ENCODE peak calls at places on chromosomes 11 and 22, in nine cellular contexts. Q is psoas muscle, S is sigmoid colon, G is body of pancreas, B is fibroblast of villous mesenchyme, P is right lobe of liver, T is fibroblast of mammary gland, M is colonic mucosa, K is GM23338. N is an unnamed sample.

GRCh38 chr11:44590769-44591168 is 25.3 kb downstream of the CD82 start:
- DNase-seq in T (no peak), B (no peak), M (no peak), P (no peak), S (no peak), Q (no peak), K (no peak), G (no peak), N (no peak)

GRCh38 chr11:19263333-19263732 is 22.6 kb upstream of the E2F8 start:
- DNase-seq in T (no peak), Q (no peak), K (no peak), S (no peak), G (no peak), B (peak; percentile 59), P (no peak), M (no peak), N (no peak)

GRCh38 chr11:116542386-116542785 is 230.4 kb downstream of the BUD13 start:
- DNase-seq in M (no peak), G (no peak), K (no peak), P (no peak), S (peak; percentile 14), T (no peak), B (no peak), Q (no peak), N (no peak)

GRCh38 chr22:49694462-49695260 is 133.0 kb downstream of the BRD1 start:
- DNase-seq in B (no peak), S (no peak), T (no peak), K (no peak), G (no peak), Q (no peak), P (no peak), M (no peak), N (no peak)

GRCh38 chr11:34915136-34916013 is 804 bp downstream of the APIP start:
- DNase-seq in S (no peak), K (no peak), G (no peak), B (peak; percentile 64), P (peak; percentile 63), T (peak; percentile 38), M (no peak), Q (no peak), N (peak; percentile 53)

GRCh38 chr11:117573326-117573725 is 223.7 kb downstream of the DSCAML1 start:
- DNase-seq in B (no peak), P (peak; percentile 22), T (no peak), G (no peak), S (peak; percentile 42), K (no peak), Q (no peak), M (no peak), N (no peak)

GRCh38 chr11:17350455-17351170 is 987 bp upstream of the NCR3LG1 start:
- DNase-seq in G (no peak), B (no peak), K (no peak), T (peak; percentile 28), S (no peak), Q (no peak), M (no peak), P (no peak), N (no peak)

GRCh38 chr22:19961868-19962245 is 20.2 kb upstream of the TXNRD2 start:
- DNase-seq in B (no peak), T (no peak), K (no peak), G (no peak), S (no peak), M (no peak), P (peak; percentile 54), Q (peak; percentile 48), N (no peak)

GRCh38 chr11:14300661-14301304 is 58.2 kb downstream of the RRAS2 start:
- DNase-seq in T (peak; percentile 84), P (no peak), M (peak; percentile 58), Q (peak; percentile 63), B (peak; percentile 80), K (peak; percentile 88), S (peak; percentile 72), G (peak; percentile 45), N (peak; percentile 86)

GRCh38 chr11:116701876-116702275 is 70.9 kb downstream of the BUD13 start:
- DNase-seq in T (no peak), G (no peak), B (no peak), Q (no peak), P (no peak), S (peak; percentile 10), K (no peak), M (no peak), N (no peak)

GRCh38 chr11:79949574-79949973 is 508.7 kb upstream of the TENM4 start:
- DNase-seq in S (no peak), T (no peak), P (no peak), G (no peak), K (no peak), M (no peak), Q (no peak), B (no peak), N (no peak)

DNA sequence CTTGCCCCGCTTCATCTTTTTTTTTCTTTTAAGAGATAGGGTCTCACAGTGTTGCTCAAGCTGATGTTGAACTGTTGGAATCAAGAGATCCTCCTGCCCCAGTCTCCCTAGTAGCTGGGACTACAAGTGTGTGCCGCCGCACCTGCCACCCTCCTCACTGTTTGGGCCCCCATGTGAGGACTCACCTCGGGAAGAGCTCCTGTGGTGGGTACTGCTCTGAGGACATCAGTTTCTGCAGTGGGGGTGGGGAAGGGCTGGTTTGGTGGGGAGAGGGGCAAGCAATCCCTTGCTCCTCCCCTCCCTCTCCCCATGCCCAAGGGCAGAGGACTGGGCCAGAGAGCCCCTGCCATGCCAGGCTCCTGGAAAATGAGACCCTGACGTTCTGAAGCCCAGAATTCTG is 1.5 kb upstream of the SLC16A8 start:
- DNase-seq in P (peak; percentile 22), K (no peak), M (no peak), Q (peak; percentile 34), G (no peak), S (no peak), T (no peak), B (no peak), N (no peak)
- H3K4me3 ChIP-seq in P (no peak overlapping the region), K (no peak overlapping the region), M (no peak overlapping the region), Q (no peak overlapping the region), G (no peak overlapping the region), S (no peak overlapping the region), T (no peak overlapping the region), B (no peak overlapping the region), N (no peak overlapping the region)

GRCh38 chr22:32123657-32124056 is 35.4 kb downstream of the C22orf42 start:
- DNase-seq in P (no peak), T (no peak), Q (no peak), B (no peak), S (no peak), M (no peak), K (peak; percentile 81), G (no peak), N (no peak)
- TF ChIP-seq CTCF in P (peak; percentile 14), T (no peak), Q (no peak), B (no peak), S (no peak), M (no peak), K (peak; percentile 43), G (no peak), N (no peak)

DNA sequence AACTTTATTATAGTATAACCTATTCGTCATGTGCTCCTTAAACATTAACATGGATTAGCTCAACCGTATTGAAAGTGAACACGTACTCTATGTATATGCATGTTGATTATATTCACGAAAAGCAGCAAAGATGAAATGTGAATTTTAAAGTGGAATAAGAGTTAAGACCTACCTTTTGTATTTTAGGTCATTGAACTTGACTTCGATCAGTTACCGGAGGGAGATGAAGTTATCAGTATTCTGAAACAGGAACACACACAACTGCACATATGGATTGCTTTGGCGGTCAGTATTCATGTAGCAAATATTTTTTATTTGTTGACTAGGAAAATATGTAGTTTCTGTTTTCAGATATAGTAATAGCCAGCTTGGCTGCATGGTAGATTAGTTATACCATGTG is 1.4 kb downstream of the CTR9 start:
- DNase-seq in P (no peak), T (no peak), S (no peak), K (no peak), B (no peak), G (no peak), M (no peak), Q (no peak), N (no peak)
- H3K4me3 ChIP-seq in P (no peak overlapping the region), T (no peak overlapping the region), S (no peak overlapping the region), K (peak overlapping the region; percentile 94), B (no peak overlapping the region), G (peak overlapping the region; percentile 78), M (no peak overlapping the region), Q (peak overlapping the region; percentile 87), N (peak overlapping the region; percentile 95)

DNA sequence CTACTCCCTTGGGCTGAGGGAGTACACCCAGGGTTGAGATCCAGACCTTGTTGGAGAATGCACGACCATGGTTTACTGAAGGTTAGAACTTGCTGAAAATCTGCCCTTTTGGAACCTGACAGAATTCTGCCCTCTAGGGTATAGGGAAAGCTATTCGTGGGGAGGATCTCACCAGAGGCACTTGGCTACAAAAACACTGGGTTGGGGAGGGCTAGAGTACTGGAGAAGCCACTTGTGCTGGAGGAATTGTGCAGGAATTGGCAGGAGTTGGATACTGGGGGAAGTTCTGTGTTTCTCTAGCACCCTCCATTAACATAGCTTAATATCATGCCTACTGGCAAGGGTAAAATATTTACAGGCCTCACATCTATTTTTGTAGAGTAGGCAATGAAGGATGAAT is 55.8 kb downstream of the PPME1 start:
- DNase-seq in S (no peak), K (peak; percentile 54), M (no peak), P (no peak), G (no peak), Q (no peak), T (no peak), B (no peak), N (no peak)
- TF ChIP-seq CTCF in S (no peak), K (peak; percentile 28), M (no peak), P (no peak), G (no peak), Q (no peak), T (no peak), B (no peak), N (no peak)

DNA sequence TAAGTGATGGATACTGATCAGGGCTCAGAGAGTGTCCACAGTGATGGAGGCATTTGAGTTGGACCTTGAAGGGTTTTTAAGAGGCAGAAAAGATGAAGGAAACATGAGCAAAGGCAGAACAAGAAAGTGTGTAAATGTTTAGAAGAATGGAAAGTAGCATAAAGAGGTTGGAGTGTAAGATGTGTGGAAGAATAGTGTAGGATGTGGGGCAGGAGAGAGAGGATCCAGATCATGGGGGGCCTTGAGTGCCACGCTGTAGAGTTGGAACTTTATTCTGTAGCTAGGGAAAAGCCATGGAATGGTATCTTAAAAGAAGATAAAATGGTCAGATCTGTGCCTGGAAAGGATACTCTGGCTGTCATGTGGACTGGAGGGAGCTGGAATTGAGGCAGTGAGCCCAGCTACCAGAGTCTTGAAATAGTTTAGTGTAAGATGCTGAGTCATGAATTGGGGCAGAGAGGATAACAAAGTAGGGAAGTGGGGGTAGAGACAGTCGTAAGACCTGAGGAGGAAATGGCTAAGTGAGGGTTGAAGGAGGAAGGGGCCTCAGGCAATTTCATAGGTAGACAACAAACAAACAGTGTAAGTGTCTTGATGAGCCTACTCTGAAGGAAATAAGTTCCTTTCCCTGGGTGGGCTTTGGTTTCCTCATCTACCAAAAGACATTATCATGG is 6.7 kb downstream of the KCNE3 start:
- DNase-seq in K (peak; percentile 17), T (peak; percentile 60), P (no peak), S (no peak), B (peak; percentile 49), G (no peak), M (no peak), Q (no peak), N (peak; percentile 75)
- H3K4me3 ChIP-seq in K (no peak overlapping the region), T (no peak overlapping the region), P (peak overlapping the region; percentile 52), S (no peak overlapping the region), B (no peak overlapping the region), G (no peak overlapping the region), M (no peak overlapping the region), Q (peak overlapping the region; percentile 40), N (no peak overlapping the region)

GRCh38 chr11:126480410-126481302 is 125.2 kb downstream of the ST3GAL4 start:
- DNase-seq in M (peak; percentile 85), B (peak; percentile 89), K (peak; percentile 96), S (peak; percentile 93), T (peak; percentile 84), P (peak; percentile 80), Q (peak; percentile 86), G (peak; percentile 88), N (peak; percentile 93)
- TF ChIP-seq CTCF in M (peak; percentile 83), B (peak; percentile 96), K (peak; percentile 90), S (peak; percentile 95), T (peak; percentile 91), P (peak; percentile 94), Q (peak; percentile 94), G (peak; percentile 91), N (peak; percentile 95)